ENCODE peak calls at places on chromosome 11, in eight cellular contexts. O is neural progenitor cell; S is NCI-H1092; B is effector CD4-positive, alpha-beta T cell; L is AG10803; M is iris pigment epithelial cell; K is EL; V is fibroblast of mammary gland. E is an unnamed sample.

GRCh38 chr11:64776425-64776824 is 1.9 kb downstream of the SF1 start:
- DNase-seq in O (no peak), S (no peak), B (no peak), L (no peak), M (no peak), K (no peak), V (no peak), E (no peak)

GRCh38 chr11:206002-206384 is 1.2 kb downstream of the BET1L start:
- DNase-seq in O (no peak), S (no peak), B (no peak), L (no peak), M (no peak), K (no peak), V (no peak), E (no peak)

GRCh38 chr11:132831272-132831671 is 701.0 kb downstream of the OPCML start:
- DNase-seq in O (no peak), S (no peak), B (no peak), L (no peak), M (no peak), K (no peak), V (no peak), E (no peak)

GRCh38 chr11:30128269-30128932 is 102.4 kb upstream of the FSHB start:
- DNase-seq in O (peak; percentile 45), S (peak; percentile 2), B (no peak), L (peak; percentile 57), M (peak; percentile 62), K (peak; percentile 51), V (peak; percentile 82), E (peak; percentile 33)

GRCh38 chr11:109859325-109859724 is 233.9 kb upstream of the ZC3H12C start:
- DNase-seq in O (no peak), S (no peak), B (no peak), L (peak; percentile 56), M (peak; percentile 86), K (peak; percentile 79), V (peak; percentile 89), E (peak; percentile 60)

GRCh38 chr11:88345408-88345807 is 7.9 kb upstream of the CTSC start:
- DNase-seq in O (no peak), S (no peak), B (no peak), L (peak; percentile 34), M (peak; percentile 71), K (peak; percentile 52), V (peak; percentile 46), E (no peak)

GRCh38 chr11:93236741-93237675 is 39.2 kb upstream of the SLC36A4 start:
- DNase-seq in O (peak; percentile 60), S (no peak), B (no peak), L (peak; percentile 36), M (peak; percentile 55), K (peak; percentile 37), V (peak; percentile 43), E (peak; percentile 38)

GRCh38 chr11:120067361-120068113 is 70.4 kb downstream of the TRIM29 start:
- DNase-seq in O (no peak), S (no peak), B (no peak), L (no peak), M (no peak), K (no peak), V (no peak), E (no peak)